ENCODE peak calls at places on chromosomes 16 and 17, in nine cellular contexts. K is uterus; N is HCT116; I is MG63; U is CD8-positive, alpha-beta memory T cell; Y is psoas muscle; P is kidney; W is tibial artery; L is left ventricle myocardium inferior. V is an unnamed sample. For H3K9me3, the result is how much of the 10 kb centered on the place peaks cover.

GRCh38 chr16:77385481-77385880 is 49.4 kb downstream of the ADAMTS18 start:
- DNase-seq in P (no peak), N (no peak), I (no peak), U (no peak), W (no peak), Y (no peak), L (no peak), K (no peak), V (no peak)

GRCh38 chr17:4004517-4005295 is 40.5 kb upstream of the ATP2A3 start:
- DNase-seq in W (no peak), Y (peak), L (peak), P (peak), K (peak), U (peak), I (no peak), N (peak), V (no peak)

GRCh38 chr16:6157806-6158205 is 1060.2 kb upstream of the EEF2KMT start:
- DNase-seq in L (no peak), K (no peak), P (no peak), U (no peak), I (no peak), N (no peak), W (no peak), Y (no peak), V (no peak)

GRCh38 chr17:48812001-48812400 is 5.0 kb downstream of the TTLL6 start:
- DNase-seq in N (no peak), P (no peak), Y (no peak), W (no peak), I (no peak), L (no peak), U (no peak), K (no peak), V (no peak)

GRCh38 chr16:89374393-89374948 is 115.9 kb downstream of the ANKRD11 start:
- DNase-seq in I (no peak), U (no peak), K (no peak), W (no peak), N (no peak), P (no peak), L (no peak), Y (no peak), V (no peak)

GRCh38 chr17:17536702-17537101 is 40.5 kb upstream of the RASD1 start:
- DNase-seq in I (no peak), N (no peak), U (no peak), P (no peak), W (no peak), K (no peak), Y (peak), L (no peak), V (no peak)

GRCh38 chr17:14299261-14300093 is 1.4 kb upstream of the HS3ST3B1 start:
- DNase-seq in I (peak), L (no peak), P (peak), Y (no peak), K (peak), U (peak), W (no peak), N (no peak), V (no peak)

GRCh38 chr17:3710951-3711383 is 12.7 kb upstream of the HASPIN start:
- DNase-seq in L (no peak), W (no peak), P (no peak), K (no peak), N (no peak), I (peak), Y (no peak), U (peak), V (no peak)

GRCh38 chr16:81485824-81486554 is 41.4 kb downstream of the CMIP start:
- DNase-seq in N (peak), W (no peak), K (no peak), L (no peak), P (peak), U (no peak), Y (peak), I (peak), V (no peak)

GRCh38 chr16:11032922-11033291 is 88.5 kb downstream of the CLEC16A start:
- DNase-seq in U (no peak), P (no peak), I (peak), K (peak), L (peak), Y (peak), N (no peak), W (peak), V (peak)
- H3K4me3 ChIP-seq in U (no peak), P (no peak), I (no peak), K (no peak), L (no peak), Y (no peak), N (no peak), W (no peak), V (no peak)

GRCh38 chr16:68548947-68549346 is 9.9 kb downstream of the ZFP90 start:
- DNase-seq in I (no peak), K (no peak), N (no peak), U (peak), L (no peak), P (no peak), W (no peak), Y (no peak), V (no peak)

GRCh38 chr16:68553186-68553585 is 14.1 kb downstream of the ZFP90 start:
- DNase-seq in I (no peak), K (no peak), P (no peak), Y (no peak), U (no peak), W (no peak), N (no peak), L (no peak), V (no peak)
- H3K9me3 ChIP-seq in I (under half), K (under half), P (half or more), Y (half or more), U (under half), W (under half), N (under half), L (half or more), V (half or more)

DNA sequence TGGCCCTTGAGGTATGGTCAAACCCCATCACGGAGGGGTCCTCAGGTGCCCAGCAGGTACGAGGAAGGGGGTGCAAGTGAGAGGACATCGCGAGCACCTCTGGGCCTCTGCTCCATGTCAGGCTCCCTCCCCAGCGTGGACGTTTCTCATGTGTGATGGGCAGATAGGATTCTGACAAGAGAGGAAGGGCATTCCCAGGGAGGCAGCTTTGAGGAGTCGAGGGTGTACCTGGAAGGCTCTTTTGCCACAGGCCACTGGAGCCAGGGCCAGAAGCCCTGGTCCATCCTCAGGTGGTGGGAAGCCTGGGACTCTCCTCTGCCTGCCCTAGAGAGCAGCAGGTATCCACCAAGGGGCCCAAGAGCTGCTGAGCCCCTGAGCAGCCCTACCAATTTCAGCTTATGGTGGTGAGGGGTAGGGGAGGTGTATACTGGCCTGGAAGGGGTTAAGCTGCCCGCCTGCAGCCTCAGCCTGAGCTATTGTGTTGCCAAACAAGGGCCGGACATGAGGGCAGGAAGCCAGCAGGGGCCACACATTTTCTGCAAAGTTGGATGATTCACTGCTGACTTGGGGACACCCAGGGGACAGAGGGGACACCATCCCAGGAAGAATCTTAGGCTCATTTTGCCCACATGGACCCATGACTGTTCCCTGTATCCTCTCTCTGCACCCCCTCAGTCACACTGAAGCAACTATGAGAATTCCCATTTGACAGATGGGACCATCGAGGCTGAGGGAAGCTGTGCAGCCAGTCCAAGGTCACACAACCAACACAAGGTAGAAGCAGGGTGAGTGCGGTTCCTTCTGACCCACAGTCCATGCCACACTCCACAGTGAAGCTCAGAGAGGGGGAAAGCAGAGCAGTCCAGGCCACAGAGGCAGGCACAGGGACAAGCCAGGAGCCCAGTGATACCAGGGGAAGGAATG is 1.7 kb downstream of the CDH5 start:
- DNase-seq in W (no peak), K (no peak), L (peak), U (no peak), Y (peak), P (no peak), N (no peak), I (no peak), V (no peak)
- H3K4me3 ChIP-seq in W (peak), K (no peak), L (peak), U (no peak), Y (peak), P (peak), N (no peak), I (no peak), V (no peak)

GRCh38 chr17:69716571-69716970 is 302.1 kb downstream of the MAP2K6 start:
- DNase-seq in P (no peak), K (no peak), I (no peak), U (no peak), W (no peak), N (no peak), L (no peak), Y (no peak), V (no peak)
- H3K9me3 ChIP-seq in P (under half), K (under half), I (under half), U (under half), W (under half), N (under half), L (under half), Y (under half), V (under half)

GRCh38 chr16:30350134-30350871 is 4.8 kb downstream of the CD2BP2 start:
- DNase-seq in U (no peak), K (no peak), Y (no peak), I (no peak), N (no peak), W (peak), L (no peak), P (no peak), V (no peak)

GRCh38 chr16:30349695-30350094 is 5.4 kb downstream of the CD2BP2 start:
- DNase-seq in Y (peak), U (no peak), L (no peak), W (no peak), N (no peak), I (no peak), K (no peak), P (peak), V (no peak)

GRCh38 chr16:30351586-30352419 is 3.3 kb downstream of the CD2BP2 start:
- DNase-seq in P (peak), W (peak), L (peak), U (no peak), K (peak), Y (peak), N (peak), I (peak), V (peak)

GRCh38 chr16:30352488-30353401 is 2.4 kb downstream of the CD2BP2 start:
- DNase-seq in Y (peak), W (peak), L (no peak), I (no peak), P (peak), N (no peak), U (no peak), K (no peak), V (no peak)

GRCh38 chr16:30351001-30351441 is 4.1 kb downstream of the CD2BP2 start:
- DNase-seq in W (no peak), L (no peak), I (no peak), U (no peak), P (no peak), N (no peak), Y (peak), K (no peak), V (no peak)
- H3K4me3 ChIP-seq in W (no peak), L (no peak), I (no peak), U (no peak), P (no peak), N (no peak), Y (no peak), K (no peak), V (no peak)

GRCh38 chr16:59090501-59090900 is 356.4 kb upstream of the GOT2 start:
- DNase-seq in L (no peak), W (no peak), P (no peak), I (peak), N (no peak), K (no peak), Y (no peak), U (no peak), V (no peak)

GRCh38 chr16:59088401-59088800 is 354.3 kb upstream of the GOT2 start:
- DNase-seq in P (no peak), I (peak), W (no peak), L (no peak), Y (no peak), U (no peak), N (no peak), K (no peak), V (no peak)
- H3K9me3 ChIP-seq in P (under half), I (under half), W (under half), L (under half), Y (under half), U (under half), N (under half), K (under half), V (under half)

DNA sequence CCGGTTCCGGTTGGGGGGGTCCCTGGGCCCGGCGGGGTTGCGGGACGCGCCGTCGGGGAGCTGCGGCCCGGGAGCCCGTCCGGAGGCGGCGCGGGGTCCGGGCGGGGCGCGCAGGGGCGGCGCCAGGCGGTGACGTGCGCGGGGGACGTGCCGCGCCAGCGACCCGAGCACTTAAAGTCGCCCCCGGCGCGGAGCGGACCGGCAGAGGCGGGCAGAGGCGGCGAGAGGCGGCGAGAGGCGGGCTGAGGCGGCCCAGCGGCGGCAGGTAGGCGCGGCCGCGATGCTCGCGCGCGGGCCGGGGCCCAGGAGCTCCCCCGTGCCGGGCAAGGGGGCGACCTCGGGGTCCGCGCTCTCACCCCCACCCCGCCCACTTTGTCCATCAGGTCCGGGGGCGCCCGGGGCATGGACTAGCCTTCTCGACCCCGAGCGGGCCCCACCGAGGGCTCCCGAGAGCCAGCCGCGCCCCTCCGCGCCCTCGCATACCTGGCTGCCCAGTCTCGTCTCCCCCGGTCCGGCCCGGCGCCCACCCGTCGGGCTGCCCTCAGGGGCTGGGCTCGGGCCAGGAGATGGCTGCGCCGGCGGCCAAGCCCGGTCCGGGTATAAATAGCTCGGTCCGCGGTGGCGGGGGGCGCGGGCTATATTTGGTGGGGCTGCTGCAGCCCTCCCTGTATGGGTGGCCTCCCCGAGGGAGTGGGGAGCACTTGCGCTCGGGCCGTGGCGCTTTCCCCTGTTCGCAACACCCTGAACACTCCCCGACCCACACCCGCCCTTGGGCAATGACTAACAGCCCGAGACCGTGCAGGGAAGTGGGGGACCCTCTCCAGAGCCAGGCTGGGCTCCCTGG is at the start of gene SLC16A3:
- DNase-seq in U (peak), I (peak), P (peak), W (peak), L (peak), N (no peak), Y (peak), K (peak), V (no peak)
- H3K4me3 ChIP-seq in U (peak), I (peak), P (peak), W (peak), L (peak), N (peak), Y (peak), K (peak), V (peak)

GRCh38 chr16:58047557-58048348 is 22.2 kb downstream of the MMP15 start:
- DNase-seq in U (no peak), I (no peak), P (peak), W (no peak), Y (peak), K (no peak), N (no peak), L (no peak), V (no peak)
- H3K9me3 ChIP-seq in U (under half), I (under half), P (under half), W (under half), Y (under half), K (under half), N (under half), L (under half), V (under half)

DNA sequence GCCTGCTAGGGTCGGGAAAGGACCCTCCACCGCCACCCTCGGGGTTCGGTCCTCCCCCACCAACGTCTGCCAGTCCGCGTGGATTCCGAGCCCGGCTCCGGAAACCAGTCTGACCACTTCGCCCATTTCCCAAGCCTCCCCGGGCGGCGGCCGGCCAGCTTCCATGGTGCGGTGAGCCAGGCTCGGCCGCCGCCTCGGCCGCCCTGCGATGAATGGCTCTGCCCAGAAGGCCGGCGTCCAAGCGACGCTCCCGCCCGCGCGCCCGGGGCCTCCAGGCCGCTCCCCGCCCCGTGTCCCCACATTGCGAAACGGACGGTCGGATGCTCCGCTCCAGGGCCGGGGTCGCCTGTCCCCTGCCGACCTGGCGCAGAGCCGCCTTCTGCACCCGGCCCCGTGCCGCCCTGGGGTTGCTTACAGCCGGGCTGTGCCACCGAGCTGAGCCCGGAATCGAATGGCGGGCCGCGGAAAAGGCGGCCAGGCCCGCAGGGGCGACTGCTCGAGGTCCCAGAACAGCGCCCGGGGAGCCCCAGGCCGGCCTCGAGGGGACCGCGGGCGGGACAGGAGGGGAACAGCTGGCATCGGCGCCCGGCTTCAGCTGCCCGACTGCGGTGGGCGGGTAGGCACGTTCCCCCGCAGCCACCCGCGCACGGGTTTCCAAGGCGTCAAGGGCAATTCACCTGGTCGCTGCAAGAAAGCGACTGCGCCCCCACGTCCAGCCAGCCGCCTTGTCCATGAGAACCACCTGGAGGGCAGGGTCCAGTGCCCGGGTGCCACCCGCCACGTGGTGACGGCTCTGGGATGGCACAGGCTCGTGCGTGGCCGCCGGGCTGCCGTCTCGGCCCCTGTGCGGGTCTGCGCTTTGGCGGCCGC is 18.3 kb upstream of the CBX8 start:
- DNase-seq in P (peak), U (no peak), N (no peak), W (no peak), K (no peak), I (peak), L (no peak), Y (no peak), V (no peak)
- H3K4me3 ChIP-seq in P (no peak), U (no peak), N (no peak), W (peak), K (no peak), I (no peak), L (peak), Y (no peak), V (no peak)